ENCODE peak calls at places on chromosomes 11 and 22, in eight cellular contexts. D is transverse colon, X is spleen, L is K562, H is HepG2, I is breast epithelium, T is SK-N-SH, C is HL-60. R is an unnamed sample.

GRCh38 chr11:17739945-17740338 is 5.4 kb downstream of the KCNC1 start:
- DNase-seq in L (no peak), I (peak; percentile 41), H (no peak), X (peak; percentile 51), D (no peak), C (no peak), T (no peak), R (no peak)

GRCh38 chr22:27682438-27682837 is 119.1 kb downstream of the MN1 start:
- DNase-seq in I (no peak), D (no peak), X (no peak), H (no peak), T (no peak), C (no peak), L (peak; percentile 52), R (no peak)

GRCh38 chr11:92163879-92164278 is 60.7 kb upstream of the FAT3 start:
- DNase-seq in C (no peak), D (no peak), X (no peak), T (no peak), L (no peak), H (no peak), I (no peak), R (no peak)

GRCh38 chr11:17267576-17267975 is 9.0 kb upstream of the NUCB2 start:
- DNase-seq in I (no peak), D (no peak), L (no peak), C (peak; percentile 64), X (no peak), T (no peak), H (no peak), R (no peak)

GRCh38 chr11:76801736-76802135 is 18.6 kb downstream of the TSKU start:
- DNase-seq in X (no peak), D (no peak), H (peak; percentile 61), T (no peak), L (no peak), I (no peak), C (no peak), R (peak; percentile 27)

GRCh38 chr11:74453373-74453975 is 13.9 kb downstream of the KCNE3 start:
- DNase-seq in I (no peak), T (peak; percentile 63), D (peak; percentile 77), C (peak; percentile 50), X (peak; percentile 88), H (peak; percentile 48), L (peak; percentile 82), R (peak; percentile 58)

GRCh38 chr11:33930317-33931021 is 38.6 kb upstream of the LMO2 start:
- DNase-seq in I (no peak), T (no peak), H (no peak), D (no peak), C (peak; percentile 84), L (no peak), X (no peak), R (peak; percentile 10)

GRCh38 chr11:2132874-2133480 is 6.2 kb downstream of the IGF2 start:
- DNase-seq in I (no peak), C (no peak), L (no peak), T (no peak), H (no peak), D (no peak), X (no peak), R (no peak)

GRCh38 chr11:2328656-2329354 is 27.0 kb downstream of the TSPAN32 start:
- DNase-seq in X (peak; percentile 35), T (no peak), L (no peak), D (no peak), H (no peak), I (no peak), C (no peak), R (no peak)

GRCh38 chr22:45006101-45006872 is 3.5 kb downstream of the PHF21B start:
- DNase-seq in D (no peak), C (no peak), X (no peak), T (no peak), H (no peak), I (no peak), L (no peak), R (no peak)

GRCh38 chr22:45008853-45009751 is 703 bp downstream of the PHF21B start:
- DNase-seq in I (no peak), T (peak; percentile 75), C (no peak), H (no peak), X (no peak), D (no peak), L (peak; percentile 14), R (no peak)

GRCh38 chr22:45007247-45007945 is 2.4 kb downstream of the PHF21B start:
- DNase-seq in D (no peak), C (no peak), I (no peak), L (peak; percentile 33), H (no peak), T (peak; percentile 91), X (no peak), R (peak; percentile 67)

GRCh38 chr22:45007946-45008852 is 1.6 kb downstream of the PHF21B start:
- DNase-seq in X (no peak), T (peak; percentile 64), I (no peak), D (no peak), C (no peak), L (peak; percentile 24), H (no peak), R (peak; percentile 32)

DNA sequence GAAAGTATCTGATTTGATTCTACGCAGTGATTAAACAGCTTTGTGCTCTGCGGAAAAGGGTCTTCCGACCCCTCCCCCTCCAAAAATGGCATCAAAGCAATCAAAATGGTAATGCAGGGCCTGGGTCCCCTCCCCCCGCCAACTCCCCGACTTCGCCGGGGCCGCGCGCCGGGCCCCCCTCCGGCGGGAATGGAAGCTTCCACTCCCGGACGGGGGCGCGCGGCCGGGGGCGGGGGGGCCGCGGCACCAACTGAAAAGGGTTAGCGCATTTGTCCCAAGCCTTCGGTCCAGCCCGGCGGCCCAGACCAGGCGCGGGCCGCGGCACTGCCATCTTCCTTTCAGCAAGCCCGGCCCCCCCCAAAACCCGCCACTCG is 2.9 kb downstream of the PHF21B start:
- DNase-seq in L (no peak), T (peak; percentile 83), I (no peak), H (no peak), D (no peak), C (no peak), X (no peak), R (peak; percentile 43)
- H3K4me3 ChIP-seq in L (no peak overlapping the region), T (no peak overlapping the region), I (peak overlapping the region; percentile 42), H (no peak overlapping the region), D (no peak overlapping the region), C (no peak overlapping the region), X (peak overlapping the region; percentile 53), R (peak overlapping the region; percentile 60)

GRCh38 chr11:28470180-28470579 is 362.0 kb downstream of the METTL15 start:
- DNase-seq in H (no peak), D (no peak), I (no peak), C (no peak), T (no peak), X (no peak), L (no peak), R (no peak)
- TF ChIP-seq CTCF in H (no peak), D (no peak), I (no peak), C (no peak), T (no peak), X (no peak), L (no peak), R (no peak)

DNA sequence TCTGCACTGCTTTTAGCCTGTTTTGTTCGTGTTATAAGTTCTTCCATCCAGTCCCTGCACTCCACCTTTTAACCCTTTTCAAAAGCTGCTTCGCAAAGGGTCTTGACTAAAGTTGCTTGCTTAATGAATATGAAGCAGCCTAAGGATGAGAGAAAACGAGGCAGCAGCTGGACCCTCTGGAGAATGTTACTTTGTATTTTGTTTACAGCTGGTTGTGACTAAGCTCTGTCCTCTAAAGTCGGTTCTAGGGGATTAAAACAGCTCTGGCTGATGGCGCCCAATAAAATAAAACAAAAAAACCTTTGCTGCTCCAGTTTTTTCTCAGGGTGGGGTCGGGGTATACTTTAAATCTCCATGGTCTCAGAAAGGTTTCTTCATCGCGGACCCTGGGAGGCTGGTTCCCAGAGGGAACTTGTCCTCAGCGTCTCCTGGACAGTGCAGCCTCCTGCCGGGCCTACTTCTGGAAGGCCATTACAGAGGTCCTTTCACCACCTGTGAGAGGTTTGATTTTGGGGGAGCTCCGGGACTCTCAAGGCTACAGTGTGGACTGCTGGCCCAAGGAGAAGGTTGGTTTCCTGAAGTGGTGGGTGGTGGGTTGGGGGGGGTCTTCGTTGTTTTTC is 836 bp upstream of the RBM4 start:
- DNase-seq in T (no peak), H (no peak), X (no peak), C (no peak), D (no peak), L (peak; percentile 52), I (no peak), R (no peak)
- TF ChIP-seq POLR2AphosphoS5 in T (no peak), H (no peak), X (no peak), C (no peak), D (no peak), L (no peak), I (no peak), R (no peak)

DNA sequence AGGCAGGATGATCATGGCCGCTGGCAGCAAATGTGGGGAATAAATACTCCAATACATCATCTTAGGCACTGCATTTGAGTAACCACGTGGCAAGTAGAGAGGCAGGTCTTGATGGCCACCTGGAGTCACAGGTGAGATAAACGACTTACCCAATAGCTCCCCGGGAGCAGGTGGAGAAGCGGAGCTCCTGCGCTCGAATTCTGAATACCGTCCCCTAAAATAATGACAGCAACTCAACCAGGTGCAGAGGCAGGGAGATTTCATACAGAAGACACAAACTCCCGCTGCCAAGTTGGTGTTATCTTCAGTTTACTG is 525 bp downstream of the SLC43A3 start:
- DNase-seq in I (no peak), D (no peak), X (no peak), T (no peak), H (no peak), C (no peak), L (peak; percentile 55), R (no peak)
- H3K4me3 ChIP-seq in I (peak overlapping the region; percentile 61), D (no peak overlapping the region), X (peak overlapping the region; percentile 58), T (no peak overlapping the region), H (no peak overlapping the region), C (peak overlapping the region; percentile 51), L (peak overlapping the region; percentile 72), R (peak overlapping the region; percentile 39)

DNA sequence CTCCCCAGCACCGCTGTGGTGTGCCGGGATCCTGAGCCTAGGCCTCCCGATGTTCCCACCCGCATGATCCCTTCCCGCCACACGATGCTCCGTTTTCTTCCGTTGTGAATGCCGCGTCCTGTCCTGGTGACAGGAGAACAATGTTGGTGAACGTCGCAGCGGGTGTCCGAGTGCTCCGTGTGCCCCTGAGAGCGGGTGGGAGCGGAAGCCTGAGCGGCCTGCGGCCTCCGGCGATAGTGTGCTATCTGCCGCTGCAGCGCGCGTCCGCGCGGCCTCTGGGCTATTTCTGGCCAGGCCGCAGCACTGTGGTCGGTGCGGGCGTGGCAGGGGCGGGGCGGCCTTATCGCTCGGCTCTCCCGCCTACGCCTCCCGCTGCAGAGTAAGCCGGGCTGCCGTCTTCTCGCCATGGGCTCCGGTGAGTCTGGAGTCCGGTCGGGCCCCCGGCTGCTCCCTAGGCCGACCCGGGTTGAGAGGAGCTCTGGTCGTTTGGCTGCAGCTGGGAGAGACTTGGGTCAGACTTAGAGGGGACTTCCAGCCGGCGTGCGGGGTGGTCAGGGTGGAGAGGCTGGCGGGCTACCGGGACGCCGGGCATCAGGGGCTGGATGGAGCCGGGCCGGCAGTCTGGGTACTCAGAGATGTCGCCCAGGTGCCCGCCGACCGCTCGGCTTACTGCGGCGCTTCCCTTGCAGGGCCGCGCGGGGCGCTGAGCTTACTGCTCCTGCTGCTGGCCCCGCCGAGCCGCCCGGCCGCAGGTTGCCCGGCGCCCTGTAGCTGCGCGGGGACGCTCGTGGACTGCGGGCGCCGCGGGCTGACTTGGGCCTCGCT is at the start of gene GP1BB:
- DNase-seq in T (no peak), D (peak; percentile 37), X (no peak), H (no peak), I (no peak), C (peak; percentile 47), L (peak; percentile 100), R (no peak)
- TF ChIP-seq CTCF in T (no peak), D (no peak), X (no peak), H (no peak), I (no peak), C (peak; percentile 11), L (peak; percentile 16), R (no peak)

R was measured in prostate gland.